ENCODE peak calls at places on chromosomes 5 and 9, in seven cellular contexts. C, U, V, E, Q, R and J are unnamed samples. For H3K4me1, the result is how much of the 10 kb centered on the place peaks cover.

GRCh38 chr5:150295172-150295611 is 5.6 kb upstream of the CAMK2A start:
- DNase-seq in C (peak), U (no peak), V (no peak), E (peak), Q (no peak), R (peak), J (no peak)

GRCh38 chr9:25702536-25702935 is 24.3 kb upstream of the TUSC1 start:
- DNase-seq in C (no peak), U (no peak), V (no peak), E (no peak), Q (no peak), R (no peak), J (no peak)

GRCh38 chr5:122099060-122099790 is 21.2 kb upstream of the LOX start:
- DNase-seq in C (no peak), U (no peak), V (no peak), E (peak), Q (no peak), R (peak), J (no peak)

GRCh38 chr9:131394464-131395026 is 659 bp downstream of the PRRC2B start:
- DNase-seq in C (peak), U (peak), V (no peak), E (no peak), Q (peak), R (no peak), J (peak)

GRCh38 chr5:40052812-40053211 is 626.9 kb upstream of the PTGER4 start:
- DNase-seq in C (no peak), U (no peak), V (no peak), E (no peak), Q (no peak), R (no peak), J (no peak)

GRCh38 chr5:28066856-28067255 is 1028.5 kb upstream of the CDH9 start:
- DNase-seq in C (no peak), U (no peak), V (no peak), E (no peak), Q (no peak), R (no peak), J (no peak)

GRCh38 chr9:32426278-32426939 is 42.0 kb downstream of the ACO1 start:
- DNase-seq in C (no peak), U (no peak), V (no peak), E (peak), Q (no peak), R (peak), J (no peak)

GRCh38 chr5:179186092-179186419 is 125.9 kb downstream of the ZNF354C start:
- DNase-seq in C (no peak), U (no peak), V (no peak), E (no peak), Q (no peak), R (no peak), J (no peak)

GRCh38 chr9:121654497-121655140 is 3.2 kb downstream of the DAB2IP start:
- DNase-seq in C (no peak), U (no peak), V (no peak), E (no peak), Q (no peak), R (no peak), J (no peak)

GRCh38 chr5:9494321-9494720 is 51.6 kb downstream of the SEMA5A start:
- DNase-seq in C (no peak), U (no peak), V (no peak), E (no peak), Q (no peak), R (no peak), J (no peak)

GRCh38 chr5:138979684-138980275 is 104.6 kb upstream of the LRRTM2 start:
- DNase-seq in C (no peak), U (no peak), V (no peak), E (no peak), Q (no peak), R (peak), J (no peak)

GRCh38 chr9:116276651-116277121 is 123.1 kb downstream of the PAPPA start:
- DNase-seq in C (no peak), U (no peak), V (no peak), E (no peak), Q (no peak), R (peak), J (no peak)

GRCh38 chr5:145847499-145848497 is 12.7 kb upstream of the PRELID2 start:
- DNase-seq in C (no peak), U (no peak), V (no peak), E (peak), Q (no peak), R (peak), J (no peak)

GRCh38 chr5:136032564-136032963 is 3.8 kb downstream of the TGFBI start:
- DNase-seq in C (no peak), U (no peak), V (no peak), E (peak), Q (peak), R (peak), J (peak)

GRCh38 chr9:134399435-134400056 is 73.3 kb downstream of the RXRA start:
- DNase-seq in C (no peak), U (no peak), V (no peak), E (no peak), Q (no peak), R (peak), J (no peak)

GRCh38 chr9:87120610-87121009 is 173.3 kb upstream of the GAS1 start:
- DNase-seq in C (no peak), U (no peak), V (no peak), E (no peak), Q (no peak), R (no peak), J (no peak)

GRCh38 chr9:86368871-86369521 is 14.8 kb upstream of the TUT7 start:
- DNase-seq in C (no peak), U (no peak), V (no peak), E (peak), Q (no peak), R (peak), J (no peak)

GRCh38 chr5:78738693-78739300 is 90.2 kb upstream of the LHFPL2 start:
- DNase-seq in C (no peak), U (no peak), V (no peak), E (no peak), Q (no peak), R (no peak), J (no peak)

GRCh38 chr9:37921546-37922300 is 17.8 kb upstream of the SLC25A51 start:
- DNase-seq in C (no peak), U (no peak), V (no peak), E (no peak), Q (peak), R (peak), J (no peak)

GRCh38 chr5:31854625-31855526 is 215.9 kb downstream of the PDZD2 start:
- DNase-seq in C (peak), U (peak), V (peak), E (no peak), Q (peak), R (peak), J (peak)

GRCh38 chr9:134381671-134382505 is 55.6 kb downstream of the RXRA start:
- DNase-seq in C (peak), U (peak), V (no peak), E (no peak), Q (no peak), R (peak), J (no peak)

GRCh38 chr5:136087961-136088871 is 44.4 kb upstream of the SMAD5 start:
- DNase-seq in C (peak), U (peak), V (no peak), E (no peak), Q (peak), R (peak), J (no peak)

GRCh38 chr5:35819026-35819425 is 37.7 kb upstream of the IL7R start:
- DNase-seq in C (no peak), U (no peak), V (no peak), E (peak), Q (no peak), R (no peak), J (no peak)

GRCh38 chr5:139341187-139341688 is 416 bp upstream of the PAIP2 start:
- DNase-seq in C (no peak), U (no peak), V (no peak), E (no peak), Q (no peak), R (no peak), J (no peak)

GRCh38 chr5:126422994-126423788 is at the start of gene GRAMD2B:
- DNase-seq in C (peak), U (peak), V (peak), E (peak), Q (peak), R (peak), J (peak)

GRCh38 chr9:79858509-79858908 is 286.7 kb downstream of the TLE4 start:
- DNase-seq in C (no peak), U (no peak), V (no peak), E (no peak), Q (no peak), R (no peak), J (no peak)

GRCh38 chr5:135018457-135018856 is 15.6 kb downstream of the PITX1 start:
- DNase-seq in C (no peak), U (no peak), V (no peak), E (no peak), Q (no peak), R (no peak), J (no peak)

GRCh38 chr5:77851229-77852067 is 75.3 kb upstream of the TBCA start:
- DNase-seq in C (peak), U (peak), V (no peak), E (no peak), Q (no peak), R (no peak), J (no peak)

GRCh38 chr5:136364307-136364706 is 1.0 kb downstream of the TRPC7 start:
- DNase-seq in C (no peak), U (no peak), V (no peak), E (no peak), Q (no peak), R (no peak), J (no peak)

GRCh38 chr9:108207611-108208051 is 648.2 kb downstream of the ACTL7B start:
- DNase-seq in C (no peak), U (no peak), V (no peak), E (no peak), Q (no peak), R (no peak), J (no peak)

GRCh38 chr9:68883224-68883623 is 130.7 kb downstream of the PRKACG start:
- DNase-seq in C (no peak), U (no peak), V (no peak), E (no peak), Q (no peak), R (no peak), J (no peak)

GRCh38 chr5:99088309-99088708 is 159.5 kb upstream of the CHD1 start:
- DNase-seq in C (no peak), U (no peak), V (no peak), E (no peak), Q (no peak), R (peak), J (no peak)

GRCh38 chr5:150774145-150774544 is 4.4 kb upstream of the SMIM3 start:
- DNase-seq in C (no peak), U (no peak), V (no peak), E (peak), Q (no peak), R (peak), J (no peak)

GRCh38 chr5:106759581-106759980 is 911.2 kb downstream of the EFNA5 start:
- DNase-seq in C (no peak), U (no peak), V (no peak), E (no peak), Q (no peak), R (peak), J (no peak)

GRCh38 chr5:107285772-107286171 is 385.0 kb downstream of the EFNA5 start:
- DNase-seq in C (no peak), U (no peak), V (no peak), E (no peak), Q (no peak), R (peak), J (no peak)

GRCh38 chr5:157165261-157165660 is 803 bp downstream of the GARIN3 start:
- DNase-seq in C (no peak), U (no peak), V (no peak), E (no peak), Q (no peak), R (no peak), J (no peak)

DNA sequence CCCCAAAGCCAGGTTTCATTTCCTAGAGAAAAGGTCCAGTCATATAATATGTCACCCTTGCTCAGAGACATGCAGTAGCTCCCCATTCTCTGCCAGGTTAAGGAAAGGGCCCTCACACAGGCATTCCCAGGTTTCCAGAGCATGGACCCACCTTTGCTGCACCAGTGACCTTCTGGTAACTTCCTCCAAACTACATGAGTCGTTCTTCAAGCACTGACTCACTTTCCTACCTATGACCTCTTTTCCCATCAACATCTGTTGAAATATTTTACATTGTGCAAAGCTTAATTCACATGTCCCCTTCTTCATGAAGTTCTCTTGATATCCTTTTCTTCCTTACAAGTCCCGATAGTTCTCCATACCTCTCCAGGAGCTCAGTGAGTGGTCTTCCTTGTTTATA is 25.9 kb downstream of the SH3TC2 start:
- DNase-seq in C (no peak), U (no peak), V (no peak), E (peak), Q (no peak), R (no peak), J (no peak)
- H3K4me1 ChIP-seq in C (under half), U (under half), V (under half), E (under half), Q (under half), R (under half), J (under half)

GRCh38 chr5:68550031-68550430 is 334.5 kb downstream of the PIK3R1 start:
- DNase-seq in C (no peak), U (no peak), V (no peak), E (no peak), Q (no peak), R (no peak), J (no peak)
- H3K4me1 ChIP-seq in C (under half), U (under half), V (under half), E (under half), Q (under half), R (under half), J (under half)

GRCh38 chr9:22102347-22103053 is 93.4 kb upstream of the CDKN2B start:
- DNase-seq in C (no peak), U (no peak), V (no peak), E (no peak), Q (no peak), R (no peak), J (no peak)

GRCh38 chr9:22107202-22107601 is 98.1 kb upstream of the CDKN2B start:
- DNase-seq in C (no peak), U (no peak), V (no peak), E (peak), Q (no peak), R (peak), J (no peak)

GRCh38 chr9:22103650-22104575 is 94.8 kb upstream of the CDKN2B start:
- DNase-seq in C (no peak), U (no peak), V (no peak), E (peak), Q (no peak), R (peak), J (no peak)

GRCh38 chr9:22107646-22108045 is 98.5 kb upstream of the CDKN2B start:
- DNase-seq in C (no peak), U (no peak), V (no peak), E (no peak), Q (no peak), R (no peak), J (no peak)

GRCh38 chr9:22105005-22105722 is 96.1 kb upstream of the CDKN2B start:
- DNase-seq in C (no peak), U (no peak), V (no peak), E (no peak), Q (no peak), R (no peak), J (no peak)
- H3K4me1 ChIP-seq in C (under half), U (under half), V (under half), E (half or more), Q (under half), R (under half), J (under half)

GRCh38 chr9:35515766-35516165 is 25.9 kb downstream of the RUSC2 start:
- DNase-seq in C (no peak), U (no peak), V (no peak), E (peak), Q (no peak), R (no peak), J (no peak)
- H3K4me1 ChIP-seq in C (half or more), U (half or more), V (under half), E (half or more), Q (under half), R (half or more), J (under half)

GRCh38 chr9:91832322-91832721 is 117.7 kb downstream of the ROR2 start:
- DNase-seq in C (no peak), U (no peak), V (no peak), E (no peak), Q (peak), R (no peak), J (no peak)

GRCh38 chr9:91833878-91834255 is 116.2 kb downstream of the ROR2 start:
- DNase-seq in C (no peak), U (no peak), V (no peak), E (no peak), Q (no peak), R (no peak), J (no peak)

GRCh38 chr9:91835632-91836031 is 114.4 kb downstream of the ROR2 start:
- DNase-seq in C (no peak), U (no peak), V (no peak), E (no peak), Q (peak), R (no peak), J (no peak)

GRCh38 chr9:91834740-91835139 is 115.3 kb downstream of the ROR2 start:
- DNase-seq in C (no peak), U (no peak), V (no peak), E (no peak), Q (no peak), R (no peak), J (no peak)

DNA sequence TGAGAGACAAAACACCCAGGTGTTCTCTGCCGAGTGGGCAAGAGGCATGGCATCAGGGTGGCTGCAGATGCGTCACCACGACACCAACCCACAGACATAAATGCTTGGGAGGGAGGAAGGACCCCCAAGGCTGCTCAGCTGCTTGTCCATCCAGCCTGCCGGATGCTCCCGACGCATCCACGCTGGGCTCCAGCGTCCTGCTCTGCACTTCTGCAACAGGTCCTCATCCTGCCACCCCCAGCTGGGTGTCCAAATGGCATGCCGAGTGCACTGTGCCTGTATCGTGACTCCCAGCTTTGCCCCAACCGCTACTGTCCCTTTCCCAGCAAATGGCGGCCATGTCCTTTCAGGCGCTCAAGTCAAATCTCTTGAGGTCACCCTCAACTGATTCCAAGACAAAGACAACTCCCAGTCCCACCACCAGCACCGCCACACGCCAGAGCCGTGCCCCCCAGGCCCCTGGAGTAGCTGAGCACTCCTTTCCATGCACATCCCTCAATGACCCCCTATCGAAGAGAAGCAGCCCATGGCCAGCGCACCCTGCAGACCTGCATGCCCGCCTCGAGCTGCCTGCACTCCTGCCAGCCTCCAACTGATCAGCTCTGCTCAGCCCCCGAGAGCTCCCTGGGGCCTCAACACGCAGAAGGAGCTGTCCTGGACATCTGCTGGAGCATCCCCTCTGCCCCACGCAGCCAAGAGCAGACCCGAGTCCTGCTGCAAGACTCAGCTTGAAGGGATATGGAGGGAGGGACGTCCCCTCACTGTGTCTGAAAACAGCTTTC is 116.7 kb downstream of the ROR2 start:
- DNase-seq in C (no peak), U (no peak), V (no peak), E (no peak), Q (peak), R (no peak), J (no peak)
- H3K4me1 ChIP-seq in C (under half), U (under half), V (under half), E (under half), Q (under half), R (under half), J (under half)

DNA sequence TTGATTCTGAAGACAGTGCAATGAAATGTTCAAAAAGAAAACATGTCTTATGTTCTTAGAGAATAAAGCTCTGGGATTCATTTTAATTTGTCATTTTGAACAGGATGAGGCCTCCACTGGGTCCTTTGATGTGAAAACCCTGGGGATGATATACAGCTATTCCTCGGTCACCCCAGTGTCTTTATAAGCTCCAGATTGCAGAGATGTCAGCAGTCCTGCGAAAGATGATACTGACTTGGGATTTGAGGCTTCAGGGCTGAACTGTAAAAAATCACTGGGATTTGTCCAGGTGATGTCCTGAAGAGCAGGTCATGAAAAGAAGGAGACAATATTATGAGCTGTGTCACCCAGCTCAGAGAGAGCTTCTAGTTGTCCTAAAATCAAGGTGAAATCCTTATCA is 529.7 kb upstream of the ZNF608 start:
- DNase-seq in C (no peak), U (no peak), V (no peak), E (no peak), Q (no peak), R (no peak), J (no peak)
- H3K4me1 ChIP-seq in C (under half), U (under half), V (under half), E (under half), Q (under half), R (under half), J (under half)

GRCh38 chr9:129841071-129841470 is 5.8 kb downstream of the USP20 start:
- DNase-seq in C (no peak), U (no peak), V (no peak), E (no peak), Q (no peak), R (no peak), J (no peak)
- H3K4me1 ChIP-seq in C (under half), U (under half), V (under half), E (under half), Q (under half), R (under half), J (under half)

DNA sequence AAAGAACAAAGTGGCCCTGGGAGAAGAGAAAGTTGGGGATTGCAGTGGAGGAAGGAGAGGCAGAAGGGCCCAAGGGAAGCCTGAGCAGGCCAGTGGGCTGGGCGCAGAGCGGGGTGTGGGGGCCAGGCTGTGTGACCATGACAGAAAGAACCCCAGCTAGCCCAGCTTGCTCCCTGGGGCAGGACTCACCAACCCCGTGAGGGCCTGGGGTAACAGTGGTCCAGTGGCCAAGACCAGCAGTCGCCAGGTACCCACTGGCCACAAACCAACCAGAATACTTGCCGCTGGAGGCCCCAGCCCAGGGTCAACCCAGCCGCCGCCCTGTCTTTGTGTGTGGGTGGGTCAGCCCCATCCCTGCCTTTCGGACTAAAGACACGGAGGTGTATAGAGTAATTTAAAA is 146.5 kb downstream of the CACNA1B start:
- DNase-seq in C (peak), U (no peak), V (no peak), E (no peak), Q (peak), R (no peak), J (no peak)
- H3K4me1 ChIP-seq in C (under half), U (under half), V (under half), E (under half), Q (under half), R (under half), J (under half)